ENCODE peak calls at places on chromosomes 2 and 18, in nine cellular contexts. V, M, F, L, O, C, D, A and N are unnamed samples.

GRCh38 chr2:12738112-12738485 is 21.4 kb downstream of the TRIB2 start:
- DNase-seq in V (no peak), A (no peak), O (no peak), F (no peak), C (no peak), D (no peak), M (no peak), L (no peak), N (no peak)

GRCh38 chr2:16014041-16014787 is 73.9 kb downstream of the MYCN start:
- DNase-seq in V (peak; percentile 53), D (no peak), M (no peak), A (no peak), C (peak; percentile 69), O (peak; percentile 72), L (no peak), F (peak; percentile 16), N (peak; percentile 72)

GRCh38 chr18:48861181-48861715 is 89.5 kb downstream of the SMAD7 start:
- DNase-seq in D (no peak), M (no peak), A (no peak), F (no peak), C (no peak), L (no peak), O (peak; percentile 60), V (no peak), N (no peak)

GRCh38 chr2:36663851-36664715 is 32.4 kb upstream of the VIT start:
- DNase-seq in M (peak; percentile 70), L (peak; percentile 74), O (no peak), A (peak; percentile 18), V (peak; percentile 50), F (peak; percentile 13), D (no peak), C (peak; percentile 86), N (no peak)

GRCh38 chr2:48249093-48249492 is 280.9 kb upstream of the STON1 start:
- DNase-seq in O (no peak), F (peak; percentile 5), V (no peak), D (no peak), A (no peak), M (no peak), C (no peak), L (peak; percentile 18), N (no peak)

GRCh38 chr2:174748948-174749347 is 15.3 kb downstream of the CHRNA1 start:
- DNase-seq in O (no peak), F (peak; percentile 18), V (peak; percentile 85), M (no peak), A (peak; percentile 54), C (peak; percentile 74), D (peak; percentile 37), L (peak; percentile 27), N (no peak)

GRCh38 chr18:48820483-48821250 is 130.1 kb downstream of the SMAD7 start:
- DNase-seq in A (no peak), L (no peak), O (peak; percentile 31), V (peak; percentile 51), D (no peak), M (no peak), F (no peak), C (no peak), N (peak; percentile 2)

GRCh38 chr2:43105586-43106562 is 120.5 kb downstream of the ZFP36L2 start:
- DNase-seq in M (no peak), F (no peak), A (peak; percentile 65), D (peak; percentile 51), L (no peak), C (peak; percentile 35), V (peak; percentile 83), O (peak; percentile 89), N (peak; percentile 72)

GRCh38 chr2:234821946-234822470 is 129.8 kb upstream of the SH3BP4 start:
- DNase-seq in C (no peak), L (no peak), O (no peak), M (no peak), F (no peak), D (no peak), A (no peak), V (no peak), N (no peak)

GRCh38 chr2:27752551-27753237 is 18.8 kb upstream of the MRPL33 start:
- DNase-seq in L (no peak), D (no peak), C (no peak), V (peak; percentile 63), M (no peak), A (no peak), F (no peak), O (no peak), N (peak; percentile 50)

GRCh38 chr2:18074476-18074875 is 196.0 kb downstream of the KCNS3 start:
- DNase-seq in C (no peak), L (no peak), M (no peak), D (no peak), F (no peak), V (no peak), O (no peak), A (no peak), N (no peak)

GRCh38 chr2:176768185-176768584 is 444.4 kb upstream of the HNRNPA3 start:
- DNase-seq in M (no peak), V (peak; percentile 48), D (no peak), L (no peak), F (no peak), O (no peak), A (no peak), C (no peak), N (no peak)

GRCh38 chr2:105455488-105455991 is 56.7 kb upstream of the FHL2 start:
- DNase-seq in L (peak; percentile 99), M (peak; percentile 97), D (peak; percentile 67), O (no peak), C (no peak), V (peak; percentile 81), F (peak; percentile 50), A (no peak), N (peak; percentile 50)